ENCODE peak calls at places on chromosomes 5 and 9, in seven cellular contexts. One of them, this sample, is unnamed.

GRCh38 chr9:99825158-99826046 is 3.7 kb downstream of the NR4A3 start:
- DNase-seq in PC-3: no peak
- DNase-seq in uterus: no peak
- DNase-seq in lung: no peak
- DNase-seq in GM23248: no peak
- DNase-seq in mesendoderm: no peak
- DNase-seq in AG04450: no peak
- DNase-seq in this sample: peak; percentile 45

GRCh38 chr9:121353246-121353975 is 16.6 kb downstream of the STOM start:
- DNase-seq in PC-3: no peak
- DNase-seq in uterus: no peak
- DNase-seq in lung: no peak
- DNase-seq in GM23248: no peak
- DNase-seq in AG04450: no peak
- DNase-seq in mesendoderm: no peak
- DNase-seq in this sample: no peak

GRCh38 chr5:80959768-80960442 is at the start of gene RASGRF2:
- DNase-seq in GM23248: peak; percentile 43
- DNase-seq in PC-3: no peak
- DNase-seq in AG04450: no peak
- DNase-seq in lung: peak; percentile 36
- DNase-seq in uterus: no peak
- DNase-seq in mesendoderm: peak; percentile 84
- DNase-seq in this sample: peak; percentile 89

GRCh38 chr9:115980502-115980901 is 173.1 kb upstream of the PAPPA start:
- DNase-seq in GM23248: no peak
- DNase-seq in PC-3: no peak
- DNase-seq in uterus: no peak
- DNase-seq in AG04450: no peak
- DNase-seq in mesendoderm: no peak
- DNase-seq in lung: no peak
- DNase-seq in this sample: no peak

GRCh38 chr9:86605303-86605702 is 251.1 kb upstream of the TUT7 start:
- DNase-seq in mesendoderm: no peak
- DNase-seq in lung: no peak
- DNase-seq in PC-3: no peak
- DNase-seq in uterus: no peak
- DNase-seq in GM23248: no peak
- DNase-seq in AG04450: no peak
- DNase-seq in this sample: no peak

GRCh38 chr5:151063590-151063989 is 17.2 kb downstream of the TNIP1 start:
- DNase-seq in AG04450: no peak
- DNase-seq in PC-3: no peak
- DNase-seq in mesendoderm: no peak
- DNase-seq in uterus: no peak
- DNase-seq in GM23248: no peak
- DNase-seq in lung: no peak
- DNase-seq in this sample: no peak

GRCh38 chr9:26058111-26058895 is 380.1 kb upstream of the TUSC1 start:
- DNase-seq in AG04450: no peak
- DNase-seq in lung: no peak
- DNase-seq in mesendoderm: no peak
- DNase-seq in PC-3: no peak
- DNase-seq in uterus: no peak
- DNase-seq in GM23248: peak; percentile 63
- DNase-seq in this sample: no peak

GRCh38 chr5:159031513-159031912 is 68.2 kb downstream of the EBF1 start:
- DNase-seq in uterus: no peak
- DNase-seq in mesendoderm: peak; percentile 4
- DNase-seq in lung: no peak
- DNase-seq in PC-3: no peak
- DNase-seq in GM23248: no peak
- DNase-seq in AG04450: no peak
- DNase-seq in this sample: peak; percentile 33

GRCh38 chr5:143717400-143717799 is 94.6 kb upstream of the HMHB1 start:
- DNase-seq in AG04450: no peak
- DNase-seq in PC-3: no peak
- DNase-seq in uterus: no peak
- DNase-seq in lung: no peak
- DNase-seq in GM23248: peak; percentile 86
- DNase-seq in mesendoderm: no peak
- DNase-seq in this sample: no peak

GRCh38 chr5:51347704-51348103 is 35.5 kb upstream of the ISL1 start:
- DNase-seq in AG04450: no peak
- DNase-seq in lung: no peak
- DNase-seq in mesendoderm: peak; percentile 68
- DNase-seq in uterus: no peak
- DNase-seq in PC-3: peak; percentile 33
- DNase-seq in GM23248: no peak
- DNase-seq in this sample: peak; percentile 60

GRCh38 chr9:133576591-133577462 is 32.4 kb downstream of the FAM163B start:
- DNase-seq in GM23248: no peak
- DNase-seq in AG04450: no peak
- DNase-seq in PC-3: no peak
- DNase-seq in mesendoderm: no peak
- DNase-seq in uterus: peak; percentile 24
- DNase-seq in lung: no peak
- DNase-seq in this sample: no peak

GRCh38 chr5:170254056-170254455 is 21.3 kb downstream of the C5orf58 start:
- DNase-seq in PC-3: peak; percentile 70
- DNase-seq in lung: no peak
- DNase-seq in AG04450: no peak
- DNase-seq in uterus: no peak
- DNase-seq in GM23248: no peak
- DNase-seq in mesendoderm: peak; percentile 73
- DNase-seq in this sample: peak; percentile 34

GRCh38 chr5:57311251-57311650 is 137.4 kb downstream of the GPBP1 start:
- DNase-seq in uterus: no peak
- DNase-seq in PC-3: no peak
- DNase-seq in mesendoderm: peak; percentile 10
- DNase-seq in lung: no peak
- DNase-seq in GM23248: peak; percentile 14
- DNase-seq in AG04450: no peak
- DNase-seq in this sample: peak; percentile 17

GRCh38 chr5:9722826-9723225 is 92.7 kb upstream of the TAS2R1 start:
- DNase-seq in lung: no peak
- DNase-seq in mesendoderm: no peak
- DNase-seq in uterus: no peak
- DNase-seq in PC-3: no peak
- DNase-seq in AG04450: no peak
- DNase-seq in GM23248: no peak
- DNase-seq in this sample: no peak

GRCh38 chr5:32138839-32139493 is 35.2 kb downstream of the GOLPH3 start:
- DNase-seq in AG04450: no peak
- DNase-seq in GM23248: peak; percentile 67
- DNase-seq in PC-3: no peak
- DNase-seq in mesendoderm: no peak
- DNase-seq in lung: no peak
- DNase-seq in uterus: no peak
- DNase-seq in this sample: no peak

GRCh38 chr5:91162534-91163381 is 220.4 kb downstream of the ARRDC3 start:
- DNase-seq in mesendoderm: peak; percentile 47
- DNase-seq in lung: peak; percentile 83
- DNase-seq in uterus: peak; percentile 66
- DNase-seq in GM23248: peak; percentile 94
- DNase-seq in AG04450: peak; percentile 69
- DNase-seq in PC-3: peak; percentile 94
- DNase-seq in this sample: no peak

GRCh38 chr9:69143291-69143690 is 30.8 kb upstream of the TJP2 start:
- DNase-seq in GM23248: peak; percentile 15
- DNase-seq in uterus: no peak
- DNase-seq in AG04450: no peak
- DNase-seq in lung: no peak
- DNase-seq in PC-3: peak; percentile 16
- DNase-seq in mesendoderm: no peak
- DNase-seq in this sample: no peak

GRCh38 chr9:69139596-69139995 is 34.5 kb upstream of the TJP2 start:
- DNase-seq in AG04450: no peak
- DNase-seq in PC-3: no peak
- DNase-seq in mesendoderm: no peak
- DNase-seq in GM23248: no peak
- DNase-seq in uterus: no peak
- DNase-seq in lung: no peak
- DNase-seq in this sample: no peak

GRCh38 chr9:69140123-69140741 is 33.8 kb upstream of the TJP2 start:
- DNase-seq in PC-3: no peak
- DNase-seq in AG04450: no peak
- DNase-seq in uterus: no peak
- DNase-seq in GM23248: no peak
- DNase-seq in lung: no peak
- DNase-seq in mesendoderm: no peak
- DNase-seq in this sample: no peak

GRCh38 chr9:69145148-69145547 is 28.9 kb upstream of the TJP2 start:
- DNase-seq in PC-3: no peak
- DNase-seq in uterus: no peak
- DNase-seq in GM23248: peak; percentile 44
- DNase-seq in lung: no peak
- DNase-seq in AG04450: no peak
- DNase-seq in mesendoderm: no peak
- DNase-seq in this sample: no peak

DNA sequence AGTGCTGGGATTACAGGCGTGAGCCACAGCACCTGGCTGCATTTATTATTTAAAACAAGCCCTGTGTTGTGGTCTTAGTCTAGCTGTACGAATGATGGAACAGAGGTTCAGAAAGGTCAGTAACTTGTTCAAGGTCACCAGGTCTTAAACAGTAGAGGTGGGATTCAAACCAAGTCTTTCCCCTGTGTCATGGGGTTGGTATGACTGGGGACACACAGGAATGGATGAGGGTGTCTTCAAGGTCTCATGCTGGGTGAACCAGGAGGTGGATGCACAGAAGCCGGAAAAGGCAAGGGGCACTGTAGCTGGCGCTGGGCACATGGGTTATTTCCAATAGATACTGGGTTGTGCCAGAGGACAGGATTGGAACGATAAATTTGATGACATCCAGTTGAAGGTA is 32.2 kb upstream of the TJP2 start:
- DNase-seq in AG04450: no peak
- DNase-seq in PC-3: no peak
- DNase-seq in mesendoderm: no peak
- DNase-seq in uterus: no peak
- DNase-seq in GM23248: no peak
- DNase-seq in lung: no peak
- DNase-seq in this sample: no peak
- H3K27ac ChIP-seq in AG04450: no peak overlapping the region
- H3K27ac ChIP-seq in PC-3: no peak overlapping the region
- H3K27ac ChIP-seq in mesendoderm: no peak overlapping the region
- H3K27ac ChIP-seq in uterus: no peak overlapping the region
- H3K27ac ChIP-seq in GM23248: no peak overlapping the region
- H3K27ac ChIP-seq in lung: no peak overlapping the region
- H3K27ac ChIP-seq in this sample: peak overlapping the region; percentile 59

GRCh38 chr9:696332-697090 is 145.0 kb upstream of the DMRT1 start:
- DNase-seq in uterus: peak; percentile 69
- DNase-seq in mesendoderm: peak; percentile 47
- DNase-seq in AG04450: no peak
- DNase-seq in lung: no peak
- DNase-seq in GM23248: peak; percentile 88
- DNase-seq in PC-3: peak; percentile 70
- DNase-seq in this sample: no peak

GRCh38 chr9:693460-694390 is 147.8 kb upstream of the DMRT1 start:
- DNase-seq in GM23248: peak; percentile 90
- DNase-seq in PC-3: no peak
- DNase-seq in uterus: peak; percentile 84
- DNase-seq in AG04450: peak; percentile 57
- DNase-seq in lung: no peak
- DNase-seq in mesendoderm: no peak
- DNase-seq in this sample: peak; percentile 37

GRCh38 chr9:695252-695651 is 146.2 kb upstream of the DMRT1 start:
- DNase-seq in GM23248: no peak
- DNase-seq in mesendoderm: no peak
- DNase-seq in AG04450: no peak
- DNase-seq in uterus: no peak
- DNase-seq in lung: no peak
- DNase-seq in PC-3: no peak
- DNase-seq in this sample: no peak

GRCh38 chr9:692636-693459 is 148.6 kb upstream of the DMRT1 start:
- DNase-seq in mesendoderm: peak; percentile 42
- DNase-seq in GM23248: peak; percentile 68
- DNase-seq in uterus: no peak
- DNase-seq in PC-3: no peak
- DNase-seq in AG04450: no peak
- DNase-seq in lung: no peak
- DNase-seq in this sample: no peak

DNA sequence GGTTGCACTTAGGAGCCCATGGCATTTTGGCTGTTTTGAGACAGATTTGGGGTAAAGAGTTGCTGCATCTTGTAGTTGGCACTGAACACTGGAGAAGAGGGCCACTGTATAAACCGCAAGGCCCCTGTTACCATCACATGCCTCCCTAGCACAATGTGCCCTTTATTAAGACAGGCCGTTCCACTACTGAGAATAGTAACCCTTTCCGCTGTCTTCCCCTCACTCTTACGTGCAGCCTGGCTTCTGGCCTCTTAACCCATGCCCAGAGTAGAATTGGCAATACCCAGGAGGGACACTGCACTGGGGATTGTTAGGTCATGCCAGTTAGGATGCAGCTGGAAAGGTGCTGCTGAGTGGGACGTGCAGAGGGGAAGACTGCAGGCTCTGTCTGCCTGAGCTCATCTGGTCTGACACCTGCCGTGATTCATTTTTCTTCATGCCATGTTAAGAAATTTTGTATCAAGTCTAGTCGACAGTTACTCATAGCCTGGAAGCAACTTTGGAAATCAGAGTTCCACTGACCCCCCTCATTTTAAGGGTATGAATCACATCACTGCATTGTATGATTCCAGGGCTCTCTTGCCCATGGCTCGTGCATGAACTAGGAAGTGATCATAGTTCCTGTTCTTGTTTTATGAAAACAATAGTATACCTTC is 146.9 kb upstream of the DMRT1 start:
- DNase-seq in mesendoderm: no peak
- DNase-seq in PC-3: peak; percentile 91
- DNase-seq in AG04450: peak; percentile 60
- DNase-seq in GM23248: peak; percentile 95
- DNase-seq in lung: no peak
- DNase-seq in uterus: peak; percentile 54
- DNase-seq in this sample: no peak
- H3K27ac ChIP-seq in mesendoderm: no peak overlapping the region
- H3K27ac ChIP-seq in PC-3: peak overlapping the region; percentile 77
- H3K27ac ChIP-seq in AG04450: peak overlapping the region; percentile 83
- H3K27ac ChIP-seq in GM23248: peak overlapping the region; percentile 97
- H3K27ac ChIP-seq in lung: peak overlapping the region; percentile 69
- H3K27ac ChIP-seq in uterus: peak overlapping the region; percentile 87
- H3K27ac ChIP-seq in this sample: no peak overlapping the region

GRCh38 chr9:81601639-81602623 is 87.4 kb downstream of the TLE1 start:
- DNase-seq in PC-3: peak; percentile 60
- DNase-seq in lung: no peak
- DNase-seq in uterus: no peak
- DNase-seq in AG04450: no peak
- DNase-seq in mesendoderm: peak; percentile 31
- DNase-seq in GM23248: no peak
- DNase-seq in this sample: no peak
- H3K27ac ChIP-seq in PC-3: peak overlapping the region; percentile 85
- H3K27ac ChIP-seq in lung: peak overlapping the region; percentile 72
- H3K27ac ChIP-seq in uterus: peak overlapping the region; percentile 1
- H3K27ac ChIP-seq in AG04450: no peak overlapping the region
- H3K27ac ChIP-seq in mesendoderm: no peak overlapping the region
- H3K27ac ChIP-seq in GM23248: no peak overlapping the region
- H3K27ac ChIP-seq in this sample: peak overlapping the region; percentile 61

GRCh38 chr5:24183941-24184340 is 460.8 kb downstream of the CDH10 start:
- DNase-seq in GM23248: peak; percentile 55
- DNase-seq in lung: no peak
- DNase-seq in PC-3: peak; percentile 27
- DNase-seq in AG04450: no peak
- DNase-seq in uterus: no peak
- DNase-seq in mesendoderm: no peak
- DNase-seq in this sample: no peak

GRCh38 chr5:24188196-24188595 is 456.6 kb downstream of the CDH10 start:
- DNase-seq in GM23248: peak; percentile 53
- DNase-seq in lung: no peak
- DNase-seq in uterus: no peak
- DNase-seq in AG04450: no peak
- DNase-seq in PC-3: no peak
- DNase-seq in mesendoderm: no peak
- DNase-seq in this sample: no peak
- H3K27ac ChIP-seq in GM23248: peak overlapping the region; percentile 81
- H3K27ac ChIP-seq in lung: no peak overlapping the region
- H3K27ac ChIP-seq in uterus: no peak overlapping the region
- H3K27ac ChIP-seq in AG04450: no peak overlapping the region
- H3K27ac ChIP-seq in PC-3: no peak overlapping the region
- H3K27ac ChIP-seq in mesendoderm: no peak overlapping the region
- H3K27ac ChIP-seq in this sample: no peak overlapping the region

This sample was measured in GM23338.